ENCODE peak calls at places on chromosomes 16 and 17, in seven cellular contexts. Y, C, X, O, G, S and N are unnamed samples.

GRCh38 chr16:2388875-2389433 is 40.3 kb upstream of the CCNF start:
- DNase-seq in Y (peak), C (no peak), X (no peak), O (no peak), G (no peak), S (peak), N (no peak)

GRCh38 chr17:19403021-19403420 is 8.0 kb upstream of the RNF112 start:
- DNase-seq in Y (no peak), C (no peak), X (no peak), O (no peak), G (no peak), S (no peak), N (no peak)

GRCh38 chr17:79800325-79801155 is 3.7 kb upstream of the CBX8 start:
- DNase-seq in Y (peak), C (peak), X (no peak), O (peak), G (no peak), S (no peak), N (no peak)

GRCh38 chr17:50169881-50170459 is 4.2 kb downstream of the SGCA start:
- DNase-seq in Y (no peak), C (no peak), X (no peak), O (no peak), G (no peak), S (no peak), N (no peak)

GRCh38 chr16:50298075-50298460 is 31.7 kb downstream of the ADCY7 start:
- DNase-seq in Y (no peak), C (no peak), X (no peak), O (no peak), G (no peak), S (peak), N (no peak)

GRCh38 chr16:87002717-87003413 is 314.3 kb downstream of the C16orf95 start:
- DNase-seq in Y (peak), C (no peak), X (no peak), O (no peak), G (no peak), S (no peak), N (no peak)

GRCh38 chr16:69762843-69763556 is 868 bp downstream of the WWP2 start:
- DNase-seq in Y (peak), C (no peak), X (peak), O (no peak), G (no peak), S (peak), N (no peak)

GRCh38 chr16:87955302-87956168 is 4.3 kb downstream of the BANP start:
- DNase-seq in Y (peak), C (no peak), X (no peak), O (no peak), G (no peak), S (no peak), N (no peak)

GRCh38 chr17:42784361-42784760 is 4.0 kb downstream of the WNK4 start:
- DNase-seq in Y (no peak), C (no peak), X (no peak), O (no peak), G (no peak), S (no peak), N (no peak)

GRCh38 chr17:34318474-34318873 is 761 bp upstream of the CCL8 start:
- DNase-seq in Y (no peak), C (no peak), X (peak), O (peak), G (no peak), S (no peak), N (peak)

GRCh38 chr16:67767953-67768352 is 38.4 kb downstream of the RANBP10 start:
- DNase-seq in Y (peak), C (no peak), X (no peak), O (no peak), G (no peak), S (no peak), N (no peak)

GRCh38 chr17:52106638-52107261 is 51.8 kb downstream of the CA10 start:
- DNase-seq in Y (no peak), C (peak), X (peak), O (peak), G (no peak), S (peak), N (peak)

GRCh38 chr17:4998027-4998665 is 396 bp downstream of the KIF1C start:
- DNase-seq in Y (no peak), C (peak), X (no peak), O (peak), G (no peak), S (peak), N (peak)

GRCh38 chr16:63067141-63067540 is 1030.9 kb upstream of the CDH8 start:
- DNase-seq in Y (no peak), C (no peak), X (no peak), O (no peak), G (no peak), S (no peak), N (no peak)

GRCh38 chr16:28166394-28167208 is 45.2 kb downstream of the XPO6 start:
- DNase-seq in Y (peak), C (no peak), X (no peak), O (no peak), G (no peak), S (peak), N (no peak)

GRCh38 chr16:74448990-74449389 is 27.7 kb upstream of the CLEC18B start:
- DNase-seq in Y (peak), C (no peak), X (peak), O (no peak), G (no peak), S (no peak), N (peak)

GRCh38 chr16:4098496-4098895 is 17.7 kb downstream of the ADCY9 start:
- DNase-seq in Y (peak), C (no peak), X (no peak), O (no peak), G (no peak), S (no peak), N (peak)

GRCh38 chr16:72987480-72987901 is 60.4 kb downstream of the ZFHX3 start:
- DNase-seq in Y (no peak), C (no peak), X (no peak), O (no peak), G (no peak), S (no peak), N (no peak)

GRCh38 chr17:35537569-35538209 is at the start of gene SLFN12L:
- DNase-seq in Y (no peak), C (no peak), X (peak), O (no peak), G (no peak), S (no peak), N (no peak)

GRCh38 chr16:29665294-29666077 is 2.4 kb downstream of the SPN start:
- DNase-seq in Y (no peak), C (no peak), X (peak), O (no peak), G (no peak), S (no peak), N (no peak)

GRCh38 chr16:87324411-87325275 is 7.5 kb upstream of the C16orf95 start:
- DNase-seq in Y (peak), C (peak), X (peak), O (peak), G (no peak), S (peak), N (peak)

GRCh38 chr16:8370374-8371015 is 219.8 kb downstream of the TMEM114 start:
- DNase-seq in Y (peak), C (no peak), X (no peak), O (no peak), G (no peak), S (peak), N (peak)

GRCh38 chr16:59320657-59321056 is 586.5 kb upstream of the GOT2 start:
- DNase-seq in Y (no peak), C (no peak), X (no peak), O (no peak), G (no peak), S (no peak), N (no peak)

DNA sequence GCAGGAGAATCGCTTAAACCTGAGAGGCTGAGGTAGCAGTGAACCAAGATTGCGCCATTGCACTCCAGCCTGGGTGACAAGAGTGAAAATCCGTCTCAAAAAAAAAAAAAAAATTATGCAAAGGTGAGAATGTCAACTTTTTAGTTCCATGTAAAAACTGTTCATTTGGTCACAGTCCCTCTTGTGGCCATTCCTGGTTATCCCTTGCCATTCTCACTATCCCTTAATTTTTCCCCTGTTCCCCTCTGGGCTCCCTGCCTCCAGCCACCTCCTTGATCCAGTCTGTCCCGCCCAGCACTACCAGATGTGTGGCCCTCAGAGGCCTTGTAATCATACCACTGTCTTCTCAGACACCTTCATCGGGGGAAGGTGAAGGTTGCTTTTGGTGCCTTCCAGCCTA is 23.4 kb downstream of the DCAF7 start:
- DNase-seq in Y (no peak), C (peak), X (no peak), O (no peak), G (no peak), S (peak), N (peak)
- TF ChIP-seq RFX5 in Y (no peak), C (no peak), X (no peak), O (no peak), G (no peak), S (no peak), N (no peak)

GRCh38 chr17:29461807-29462206 is 71.6 kb downstream of the TAOK1 start:
- DNase-seq in Y (no peak), C (no peak), X (no peak), O (no peak), G (no peak), S (no peak), N (no peak)
- H3K27ac ChIP-seq in Y (no peak), C (no peak), X (no peak), O (no peak), G (no peak), S (no peak), N (no peak)

DNA sequence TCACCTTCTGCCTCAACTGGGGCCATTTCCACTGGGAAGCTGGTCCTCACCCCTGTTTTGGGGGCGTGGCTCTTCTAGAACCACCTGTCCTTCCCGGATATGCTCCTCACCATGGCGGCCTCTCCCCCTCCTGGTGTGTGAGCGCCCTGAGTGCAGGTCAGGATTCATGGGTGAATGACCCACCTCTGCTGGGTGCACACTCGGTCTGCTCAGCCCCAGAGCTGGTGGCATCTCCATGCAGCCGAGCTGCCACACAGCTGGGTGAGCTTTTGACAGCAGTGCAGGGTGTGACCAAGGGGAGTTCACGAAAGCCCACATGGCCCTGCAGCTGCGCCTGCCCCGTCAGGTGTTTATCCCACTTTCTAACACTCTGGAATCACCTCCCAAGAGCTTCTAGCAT is 27.3 kb downstream of the GRIN2C start:
- DNase-seq in Y (no peak), C (no peak), X (no peak), O (no peak), G (no peak), S (no peak), N (no peak)
- TF ChIP-seq RFX5 in Y (no peak), C (no peak), X (no peak), O (no peak), G (no peak), S (no peak), N (no peak)

GRCh38 chr17:73582821-73583220 is 61.4 kb downstream of the SDK2 start:
- DNase-seq in Y (no peak), C (no peak), X (no peak), O (no peak), G (no peak), S (no peak), N (no peak)
- H3K27ac ChIP-seq in Y (no peak), C (no peak), X (no peak), O (no peak), G (no peak), S (no peak), N (no peak)

DNA sequence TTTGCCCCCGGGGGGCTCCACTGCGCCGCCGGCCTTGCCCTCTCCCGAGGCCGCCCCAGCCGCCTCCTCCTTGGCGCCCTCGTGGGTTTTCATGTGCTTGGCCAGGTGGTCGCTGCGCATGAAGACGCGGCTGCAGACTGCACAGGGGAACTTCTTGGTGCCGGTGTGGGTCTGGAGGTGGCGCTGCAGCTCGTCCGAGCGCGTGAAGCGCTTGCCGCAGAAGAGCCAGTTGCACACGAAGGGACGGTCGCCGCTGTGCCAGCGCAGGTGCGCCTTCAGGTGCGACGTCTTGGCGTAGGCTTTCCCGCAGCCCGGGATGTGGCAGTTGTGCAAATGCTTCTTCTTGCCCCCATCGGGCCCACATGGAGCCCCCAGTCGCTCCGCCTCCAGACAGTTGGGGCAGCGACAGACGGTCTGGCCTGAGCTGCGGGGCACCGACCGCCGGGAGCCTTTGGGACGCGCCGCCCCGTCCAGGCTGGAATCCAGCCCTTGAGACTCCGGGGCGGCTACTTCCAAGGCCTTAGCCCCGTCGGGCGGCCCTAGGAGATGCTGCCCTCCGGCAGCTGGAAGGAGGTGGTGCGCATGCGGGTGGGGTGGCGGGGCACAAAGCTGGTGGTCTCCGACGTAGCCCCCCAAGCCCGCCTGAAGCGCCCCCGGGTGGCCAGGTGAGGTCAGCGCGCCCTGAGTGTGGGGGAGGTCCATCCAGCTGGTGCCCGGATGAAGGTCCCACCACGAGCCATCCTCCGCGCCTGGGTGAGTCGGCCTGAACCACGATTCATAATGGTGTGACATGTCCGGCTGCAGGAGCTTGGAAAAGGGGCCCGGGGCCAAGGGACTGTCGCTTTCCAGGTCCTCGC is 3.4 kb downstream of the SP6 start:
- DNase-seq in Y (no peak), C (peak), X (no peak), O (peak), G (no peak), S (no peak), N (no peak)
- TF ChIP-seq RFX5 in Y (no peak), C (no peak), X (no peak), O (no peak), G (no peak), S (no peak), N (no peak)

DNA sequence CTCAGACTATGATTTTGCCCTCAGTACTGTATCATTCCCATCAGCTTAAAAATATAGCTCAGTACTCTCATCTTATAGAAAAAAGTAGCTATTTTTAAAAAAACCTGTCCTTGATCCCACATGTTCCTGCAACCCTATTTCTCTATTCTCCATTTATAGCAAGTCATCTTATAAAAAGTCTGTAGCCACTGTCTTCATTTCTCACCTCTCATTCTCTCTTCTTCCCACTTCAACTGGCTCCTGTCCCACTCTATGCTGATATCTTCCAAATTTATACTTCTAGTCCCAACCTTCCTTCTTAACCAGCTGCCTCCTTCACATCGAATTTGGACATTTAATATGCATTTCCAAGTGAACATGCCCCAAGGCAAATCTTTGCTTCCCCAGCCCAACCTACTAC is 52.1 kb upstream of the TANC2 start:
- DNase-seq in Y (no peak), C (no peak), X (no peak), O (no peak), G (no peak), S (no peak), N (no peak)
- H3K27ac ChIP-seq in Y (no peak), C (no peak), X (no peak), O (no peak), G (no peak), S (no peak), N (no peak)

DNA sequence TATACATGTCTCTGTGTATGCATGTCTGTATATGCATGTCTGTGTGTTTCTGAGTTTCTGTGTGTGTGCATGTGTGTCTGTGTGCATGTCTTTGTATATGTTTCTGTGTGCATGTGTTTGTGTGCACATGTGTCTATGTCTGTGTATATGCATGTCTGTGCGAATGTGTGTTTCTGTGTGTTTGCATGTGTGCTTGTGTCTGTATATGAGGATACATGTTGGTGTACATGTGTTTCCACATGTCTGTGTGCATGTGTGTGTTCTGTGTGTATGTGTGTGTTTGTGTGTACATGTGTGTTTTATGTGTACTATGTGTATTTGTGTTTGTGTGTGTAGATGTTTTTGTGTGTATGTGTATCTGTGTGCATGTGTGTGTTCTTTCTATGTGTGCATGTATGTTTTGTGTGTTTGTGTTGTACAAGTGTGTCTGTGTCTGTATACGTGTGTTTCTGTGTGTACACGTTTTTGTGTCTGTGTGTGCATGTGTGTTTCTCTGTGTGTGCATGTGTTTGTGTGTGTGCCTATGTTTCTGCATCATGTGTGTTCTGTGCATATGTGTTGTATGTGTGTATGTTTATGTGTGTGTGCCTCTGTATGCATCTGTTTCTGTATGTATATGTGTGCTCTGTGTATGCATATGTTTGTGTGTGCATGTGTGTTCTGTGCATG is 8.9 kb upstream of the RAB37 start:
- DNase-seq in Y (no peak), C (no peak), X (no peak), O (no peak), G (no peak), S (no peak), N (no peak)
- TF ChIP-seq RFX5 in Y (no peak), C (no peak), X (no peak), O (no peak), G (no peak), S (no peak), N (no peak)